ENCODE peak calls at places on chromosomes 7 and 10, in eight cellular contexts. Q, X, V, E, L, N, I and K are unnamed samples.

GRCh38 chr7:18574676-18575075 is 79.1 kb downstream of the HDAC9 start:
- DNase-seq in Q (no peak), X (no peak), V (no peak), E (no peak), L (no peak), N (no peak), I (no peak), K (no peak)

GRCh38 chr10:90587081-90587491 is 270.8 kb downstream of the HTR7 start:
- DNase-seq in Q (peak; percentile 80), X (peak; percentile 64), V (no peak), E (no peak), L (peak; percentile 83), N (peak; percentile 43), I (no peak), K (no peak)

GRCh38 chr7:28002638-28003037 is 178.0 kb downstream of the JAZF1 start:
- DNase-seq in Q (peak; percentile 62), X (no peak), V (no peak), E (no peak), L (peak; percentile 48), N (no peak), I (no peak), K (no peak)

GRCh38 chr10:119371704-119372663 is 164.6 kb downstream of the GRK5 start:
- DNase-seq in Q (peak; percentile 27), X (no peak), V (no peak), E (no peak), L (no peak), N (no peak), I (no peak), K (no peak)

GRCh38 chr7:45880433-45880860 is 7.6 kb upstream of the CCDC201 start:
- DNase-seq in Q (no peak), X (no peak), V (no peak), E (no peak), L (no peak), N (no peak), I (no peak), K (no peak)

GRCh38 chr10:94212876-94213595 is 149.7 kb downstream of the NOC3L start:
- DNase-seq in Q (peak; percentile 44), X (no peak), V (no peak), E (no peak), L (peak; percentile 71), N (no peak), I (no peak), K (peak; percentile 68)

GRCh38 chr7:46352335-46352954 is 431.4 kb upstream of the IGFBP3 start:
- DNase-seq in Q (peak; percentile 82), X (peak; percentile 64), V (no peak), E (peak; percentile 31), L (peak; percentile 54), N (peak; percentile 21), I (peak; percentile 3), K (peak; percentile 63)

GRCh38 chr7:139713835-139714162 is 64.0 kb downstream of the HIPK2 start:
- DNase-seq in Q (no peak), X (no peak), V (no peak), E (no peak), L (no peak), N (no peak), I (no peak), K (no peak)

GRCh38 chr7:130099331-130099730 is 29.0 kb downstream of the KLHDC10 start:
- DNase-seq in Q (no peak), X (no peak), V (no peak), E (no peak), L (no peak), N (no peak), I (no peak), K (no peak)

GRCh38 chr7:93156884-93157283 is 8.7 kb upstream of the SAMD9L start:
- DNase-seq in Q (no peak), X (no peak), V (no peak), E (no peak), L (peak; percentile 42), N (no peak), I (no peak), K (no peak)

GRCh38 chr7:28919510-28919909 is 38.6 kb downstream of the TRIL start:
- DNase-seq in Q (peak; percentile 3), X (no peak), V (no peak), E (no peak), L (peak; percentile 31), N (peak; percentile 39), I (no peak), K (no peak)

GRCh38 chr10:131016556-131016955 is 295.0 kb downstream of the TCERG1L start:
- DNase-seq in Q (no peak), X (no peak), V (no peak), E (no peak), L (no peak), N (no peak), I (no peak), K (no peak)

GRCh38 chr10:86597306-86597705 is 57.0 kb upstream of the OPN4 start:
- DNase-seq in Q (no peak), X (no peak), V (no peak), E (no peak), L (no peak), N (no peak), I (no peak), K (no peak)

GRCh38 chr10:129657297-129657974 is 190.4 kb downstream of the MGMT start:
- DNase-seq in Q (no peak), X (no peak), V (no peak), E (no peak), L (no peak), N (no peak), I (no peak), K (no peak)

GRCh38 chr7:148503900-148504487 is 86.6 kb upstream of the C7orf33 start:
- DNase-seq in Q (peak; percentile 52), X (peak; percentile 11), V (no peak), E (no peak), L (peak; percentile 35), N (peak; percentile 4), I (no peak), K (peak; percentile 44)

GRCh38 chr7:152847491-152847890 is 87.9 kb downstream of the ACTR3B start:
- DNase-seq in Q (no peak), X (no peak), V (no peak), E (no peak), L (peak; percentile 21), N (no peak), I (no peak), K (no peak)

GRCh38 chr10:95865814-95866447 is 41.8 kb upstream of the CC2D2B start:
- DNase-seq in Q (no peak), X (no peak), V (no peak), E (no peak), L (no peak), N (no peak), I (no peak), K (no peak)

GRCh38 chr7:47621985-47622561 is 40.2 kb upstream of the TNS3 start:
- DNase-seq in Q (no peak), X (no peak), V (no peak), E (no peak), L (no peak), N (no peak), I (no peak), K (no peak)

GRCh38 chr10:48608279-48608681 is 3.4 kb upstream of the ARHGAP22 start:
- DNase-seq in Q (peak; percentile 48), X (peak; percentile 36), V (peak; percentile 10), E (no peak), L (no peak), N (no peak), I (no peak), K (peak; percentile 42)

GRCh38 chr7:53022893-53023292 is 12.5 kb upstream of the POM121L12 start:
- DNase-seq in Q (no peak), X (no peak), V (no peak), E (no peak), L (no peak), N (no peak), I (no peak), K (no peak)

GRCh38 chr10:43479275-43479674 is 42.4 kb downstream of the ZNF487 start:
- DNase-seq in Q (no peak), X (no peak), V (no peak), E (peak; percentile 18), L (peak; percentile 33), N (no peak), I (no peak), K (no peak)

GRCh38 chr10:11713186-11713743 is 28.9 kb upstream of the ECHDC3 start:
- DNase-seq in Q (peak; percentile 93), X (no peak), V (no peak), E (no peak), L (peak; percentile 31), N (no peak), I (no peak), K (no peak)

GRCh38 chr10:72049969-72050781 is 38.2 kb downstream of the SPOCK2 start:
- DNase-seq in Q (no peak), X (no peak), V (no peak), E (no peak), L (peak; percentile 56), N (no peak), I (no peak), K (no peak)

GRCh38 chr10:69801094-69801433 is 642 bp upstream of the COL13A1 start:
- DNase-seq in Q (peak; percentile 62), X (peak; percentile 73), V (peak; percentile 35), E (no peak), L (peak; percentile 54), N (no peak), I (no peak), K (no peak)

GRCh38 chr10:45425628-45426563 is 51.9 kb downstream of the ALOX5 start:
- DNase-seq in Q (no peak), X (peak; percentile 34), V (no peak), E (no peak), L (peak; percentile 12), N (no peak), I (no peak), K (peak; percentile 31)

GRCh38 chr7:131212114-131212513 is 115.6 kb upstream of the MKLN1 start:
- DNase-seq in Q (peak; percentile 50), X (no peak), V (no peak), E (no peak), L (no peak), N (no peak), I (no peak), K (no peak)

GRCh38 chr10:62244785-62245595 is 23.7 kb downstream of the RTKN2 start:
- DNase-seq in Q (peak; percentile 86), X (peak; percentile 26), V (no peak), E (peak; percentile 61), L (peak; percentile 80), N (no peak), I (no peak), K (peak; percentile 78)

GRCh38 chr7:23184709-23185354 is 3.0 kb downstream of the NUP42 start:
- DNase-seq in Q (peak; percentile 67), X (peak; percentile 39), V (no peak), E (peak; percentile 20), L (peak; percentile 48), N (no peak), I (no peak), K (peak; percentile 56)